ENCODE peak calls at places on chromosomes 2 and 18, in six cellular contexts. J, K, W, A, O and R are unnamed samples.

GRCh38 chr18:70973626-70974025 is 684.8 kb downstream of the SOCS6 start:
- DNase-seq in W (no peak), O (no peak), K (no peak), A (no peak), J (no peak), R (no peak)

GRCh38 chr2:16615687-16616615 is 49.7 kb downstream of the CYRIA start:
- DNase-seq in J (no peak), K (no peak), W (no peak), A (no peak), O (no peak), R (no peak)

GRCh38 chr2:66581461-66582363 is 146.8 kb downstream of the MEIS1 start:
- DNase-seq in J (no peak), A (no peak), K (no peak), W (no peak), O (no peak), R (peak)

GRCh38 chr2:234454433-234454832 is 42.4 kb downstream of the ARL4C start:
- DNase-seq in J (no peak), O (no peak), A (no peak), K (no peak), W (no peak), R (no peak)

GRCh38 chr2:85410584-85411404 is 628 bp upstream of the CAPG start:
- DNase-seq in K (no peak), J (no peak), W (no peak), A (no peak), O (no peak), R (no peak)

GRCh38 chr2:46885376-46885775 is 30.2 kb downstream of the MCFD2 start:
- DNase-seq in O (no peak), K (no peak), A (no peak), W (no peak), J (no peak), R (no peak)

GRCh38 chr18:58805482-58806187 is 59.0 kb upstream of the ZNF532 start:
- DNase-seq in W (no peak), A (no peak), O (no peak), K (no peak), J (no peak), R (no peak)

GRCh38 chr2:34001557-34001956 is 402.5 kb upstream of the FAM98A start:
- DNase-seq in O (peak), W (no peak), K (no peak), J (no peak), A (no peak), R (no peak)

GRCh38 chr18:41370740-41371623 is 584.1 kb upstream of the PIK3C3 start:
- DNase-seq in A (no peak), O (no peak), W (no peak), K (no peak), J (no peak), R (no peak)

GRCh38 chr18:8798996-8799395 is 93.6 kb downstream of the MTCL1 start:
- DNase-seq in O (no peak), K (no peak), A (no peak), J (peak), W (peak), R (no peak)

GRCh38 chr2:121648206-121648605 is 1.1 kb downstream of the CLASP1 start:
- DNase-seq in J (no peak), W (no peak), O (peak), A (no peak), K (no peak), R (peak)